ENCODE peak calls at places on chromosomes 7 and 10, in five cellular contexts. One of them, this sample, is unnamed.

GRCh38 chr7:72106405-72106804 is 305.7 kb downstream of the CALN1 start:
- DNase-seq in stimulated activated CD8-positive, alpha-beta memory T cell treated with anti-CD3 and anti-CD28 coated beads, Interleukin-4, amount 100 ng/mL, for 4 hours: no peak
- DNase-seq in aorta: no peak
- DNase-seq in activated T-cell treated with anti-CD3 and anti-CD28 coated beads, Interleukin-2, amount 50 U/mL, for 1 hour: no peak
- DNase-seq in HT1080: no peak
- DNase-seq in this sample: no peak

GRCh38 chr7:55065511-55066229 is 46.9 kb downstream of the EGFR start:
- DNase-seq in aorta: no peak
- DNase-seq in HT1080: peak
- DNase-seq in stimulated activated CD8-positive, alpha-beta memory T cell treated with anti-CD3 and anti-CD28 coated beads, Interleukin-4, amount 100 ng/mL, for 4 hours: no peak
- DNase-seq in activated T-cell treated with anti-CD3 and anti-CD28 coated beads, Interleukin-2, amount 50 U/mL, for 1 hour: no peak
- DNase-seq in this sample: no peak

GRCh38 chr10:78378192-78378591 is 344.5 kb downstream of the RPS24 start:
- DNase-seq in HT1080: no peak
- DNase-seq in aorta: no peak
- DNase-seq in activated T-cell treated with anti-CD3 and anti-CD28 coated beads, Interleukin-2, amount 50 U/mL, for 1 hour: no peak
- DNase-seq in stimulated activated CD8-positive, alpha-beta memory T cell treated with anti-CD3 and anti-CD28 coated beads, Interleukin-4, amount 100 ng/mL, for 4 hours: no peak
- DNase-seq in this sample: no peak

GRCh38 chr7:149776305-149776704 is 2.9 kb upstream of the ZNF467 start:
- DNase-seq in stimulated activated CD8-positive, alpha-beta memory T cell treated with anti-CD3 and anti-CD28 coated beads, Interleukin-4, amount 100 ng/mL, for 4 hours: no peak
- DNase-seq in HT1080: peak
- DNase-seq in activated T-cell treated with anti-CD3 and anti-CD28 coated beads, Interleukin-2, amount 50 U/mL, for 1 hour: no peak
- DNase-seq in aorta: peak
- DNase-seq in this sample: peak

GRCh38 chr10:93440591-93441012 is 41.5 kb downstream of the MYOF start:
- DNase-seq in stimulated activated CD8-positive, alpha-beta memory T cell treated with anti-CD3 and anti-CD28 coated beads, Interleukin-4, amount 100 ng/mL, for 4 hours: no peak
- DNase-seq in HT1080: no peak
- DNase-seq in aorta: no peak
- DNase-seq in activated T-cell treated with anti-CD3 and anti-CD28 coated beads, Interleukin-2, amount 50 U/mL, for 1 hour: no peak
- DNase-seq in this sample: no peak

GRCh38 chr10:4721994-4722753 is 103.8 kb upstream of the AKR1E2 start:
- DNase-seq in activated T-cell treated with anti-CD3 and anti-CD28 coated beads, Interleukin-2, amount 50 U/mL, for 1 hour: no peak
- DNase-seq in HT1080: no peak
- DNase-seq in stimulated activated CD8-positive, alpha-beta memory T cell treated with anti-CD3 and anti-CD28 coated beads, Interleukin-4, amount 100 ng/mL, for 4 hours: no peak
- DNase-seq in aorta: no peak
- DNase-seq in this sample: no peak

GRCh38 chr10:110056822-110057221 is 49.0 kb downstream of the ADD3 start:
- DNase-seq in HT1080: no peak
- DNase-seq in activated T-cell treated with anti-CD3 and anti-CD28 coated beads, Interleukin-2, amount 50 U/mL, for 1 hour: no peak
- DNase-seq in stimulated activated CD8-positive, alpha-beta memory T cell treated with anti-CD3 and anti-CD28 coated beads, Interleukin-4, amount 100 ng/mL, for 4 hours: no peak
- DNase-seq in aorta: no peak
- DNase-seq in this sample: no peak

GRCh38 chr10:86943316-86944030 is 13.9 kb downstream of the MMRN2 start:
- DNase-seq in stimulated activated CD8-positive, alpha-beta memory T cell treated with anti-CD3 and anti-CD28 coated beads, Interleukin-4, amount 100 ng/mL, for 4 hours: no peak
- DNase-seq in aorta: no peak
- DNase-seq in activated T-cell treated with anti-CD3 and anti-CD28 coated beads, Interleukin-2, amount 50 U/mL, for 1 hour: no peak
- DNase-seq in HT1080: no peak
- DNase-seq in this sample: peak

GRCh38 chr10:113073549-113074189 is 123.6 kb downstream of the TCF7L2 start:
- DNase-seq in HT1080: peak
- DNase-seq in stimulated activated CD8-positive, alpha-beta memory T cell treated with anti-CD3 and anti-CD28 coated beads, Interleukin-4, amount 100 ng/mL, for 4 hours: no peak
- DNase-seq in aorta: peak
- DNase-seq in activated T-cell treated with anti-CD3 and anti-CD28 coated beads, Interleukin-2, amount 50 U/mL, for 1 hour: no peak
- DNase-seq in this sample: peak

GRCh38 chr7:132066776-132067175 is 509.5 kb downstream of the PLXNA4 start:
- DNase-seq in activated T-cell treated with anti-CD3 and anti-CD28 coated beads, Interleukin-2, amount 50 U/mL, for 1 hour: no peak
- DNase-seq in aorta: peak
- DNase-seq in HT1080: no peak
- DNase-seq in stimulated activated CD8-positive, alpha-beta memory T cell treated with anti-CD3 and anti-CD28 coated beads, Interleukin-4, amount 100 ng/mL, for 4 hours: no peak
- DNase-seq in this sample: no peak

GRCh38 chr7:142606081-142606480 is 143.2 kb upstream of the PRSS1 start:
- DNase-seq in HT1080: no peak
- DNase-seq in activated T-cell treated with anti-CD3 and anti-CD28 coated beads, Interleukin-2, amount 50 U/mL, for 1 hour: no peak
- DNase-seq in aorta: no peak
- DNase-seq in stimulated activated CD8-positive, alpha-beta memory T cell treated with anti-CD3 and anti-CD28 coated beads, Interleukin-4, amount 100 ng/mL, for 4 hours: no peak
- DNase-seq in this sample: no peak

GRCh38 chr10:103367379-103367781 is 396 bp upstream of the TAF5 start:
- DNase-seq in HT1080: peak
- DNase-seq in stimulated activated CD8-positive, alpha-beta memory T cell treated with anti-CD3 and anti-CD28 coated beads, Interleukin-4, amount 100 ng/mL, for 4 hours: no peak
- DNase-seq in activated T-cell treated with anti-CD3 and anti-CD28 coated beads, Interleukin-2, amount 50 U/mL, for 1 hour: no peak
- DNase-seq in aorta: no peak
- DNase-seq in this sample: no peak

GRCh38 chr7:45105588-45106188 is 5.8 kb downstream of the TBRG4 start:
- DNase-seq in activated T-cell treated with anti-CD3 and anti-CD28 coated beads, Interleukin-2, amount 50 U/mL, for 1 hour: no peak
- DNase-seq in stimulated activated CD8-positive, alpha-beta memory T cell treated with anti-CD3 and anti-CD28 coated beads, Interleukin-4, amount 100 ng/mL, for 4 hours: no peak
- DNase-seq in HT1080: no peak
- DNase-seq in aorta: peak
- DNase-seq in this sample: no peak

GRCh38 chr10:92757066-92757716 is 67.4 kb downstream of the HHEX start:
- DNase-seq in stimulated activated CD8-positive, alpha-beta memory T cell treated with anti-CD3 and anti-CD28 coated beads, Interleukin-4, amount 100 ng/mL, for 4 hours: no peak
- DNase-seq in HT1080: peak
- DNase-seq in aorta: peak
- DNase-seq in activated T-cell treated with anti-CD3 and anti-CD28 coated beads, Interleukin-2, amount 50 U/mL, for 1 hour: no peak
- DNase-seq in this sample: peak

GRCh38 chr7:158646766-158647474 is 57.7 kb downstream of the NCAPG2 start:
- DNase-seq in HT1080: no peak
- DNase-seq in activated T-cell treated with anti-CD3 and anti-CD28 coated beads, Interleukin-2, amount 50 U/mL, for 1 hour: no peak
- DNase-seq in aorta: no peak
- DNase-seq in stimulated activated CD8-positive, alpha-beta memory T cell treated with anti-CD3 and anti-CD28 coated beads, Interleukin-4, amount 100 ng/mL, for 4 hours: no peak
- DNase-seq in this sample: no peak

GRCh38 chr10:132422931-132423813 is 26.2 kb downstream of the PWWP2B start:
- DNase-seq in aorta: no peak
- DNase-seq in activated T-cell treated with anti-CD3 and anti-CD28 coated beads, Interleukin-2, amount 50 U/mL, for 1 hour: no peak
- DNase-seq in stimulated activated CD8-positive, alpha-beta memory T cell treated with anti-CD3 and anti-CD28 coated beads, Interleukin-4, amount 100 ng/mL, for 4 hours: no peak
- DNase-seq in HT1080: no peak
- DNase-seq in this sample: no peak

GRCh38 chr7:133534816-133535215 is 281.9 kb downstream of the EXOC4 start:
- DNase-seq in stimulated activated CD8-positive, alpha-beta memory T cell treated with anti-CD3 and anti-CD28 coated beads, Interleukin-4, amount 100 ng/mL, for 4 hours: no peak
- DNase-seq in HT1080: no peak
- DNase-seq in activated T-cell treated with anti-CD3 and anti-CD28 coated beads, Interleukin-2, amount 50 U/mL, for 1 hour: no peak
- DNase-seq in aorta: no peak
- DNase-seq in this sample: no peak

GRCh38 chr7:106010331-106010730 is 47.3 kb downstream of the CDHR3 start:
- DNase-seq in stimulated activated CD8-positive, alpha-beta memory T cell treated with anti-CD3 and anti-CD28 coated beads, Interleukin-4, amount 100 ng/mL, for 4 hours: no peak
- DNase-seq in aorta: no peak
- DNase-seq in HT1080: no peak
- DNase-seq in activated T-cell treated with anti-CD3 and anti-CD28 coated beads, Interleukin-2, amount 50 U/mL, for 1 hour: no peak
- DNase-seq in this sample: no peak

GRCh38 chr7:130891254-130892094 is 157.5 kb upstream of the KLF14 start:
- DNase-seq in activated T-cell treated with anti-CD3 and anti-CD28 coated beads, Interleukin-2, amount 50 U/mL, for 1 hour: no peak
- DNase-seq in aorta: peak
- DNase-seq in HT1080: peak
- DNase-seq in stimulated activated CD8-positive, alpha-beta memory T cell treated with anti-CD3 and anti-CD28 coated beads, Interleukin-4, amount 100 ng/mL, for 4 hours: no peak
- DNase-seq in this sample: no peak

GRCh38 chr7:50331564-50332208 is 27.2 kb downstream of the IKZF1 start:
- DNase-seq in activated T-cell treated with anti-CD3 and anti-CD28 coated beads, Interleukin-2, amount 50 U/mL, for 1 hour: no peak
- DNase-seq in aorta: no peak
- DNase-seq in HT1080: no peak
- DNase-seq in stimulated activated CD8-positive, alpha-beta memory T cell treated with anti-CD3 and anti-CD28 coated beads, Interleukin-4, amount 100 ng/mL, for 4 hours: no peak
- DNase-seq in this sample: no peak

GRCh38 chr10:103254538-103255325 is 9.0 kb downstream of the RPEL1 start:
- DNase-seq in aorta: no peak
- DNase-seq in stimulated activated CD8-positive, alpha-beta memory T cell treated with anti-CD3 and anti-CD28 coated beads, Interleukin-4, amount 100 ng/mL, for 4 hours: no peak
- DNase-seq in activated T-cell treated with anti-CD3 and anti-CD28 coated beads, Interleukin-2, amount 50 U/mL, for 1 hour: no peak
- DNase-seq in HT1080: peak
- DNase-seq in this sample: no peak

GRCh38 chr7:19284136-19284535 is 138.9 kb upstream of the FERD3L start:
- DNase-seq in HT1080: no peak
- DNase-seq in aorta: no peak
- DNase-seq in activated T-cell treated with anti-CD3 and anti-CD28 coated beads, Interleukin-2, amount 50 U/mL, for 1 hour: no peak
- DNase-seq in stimulated activated CD8-positive, alpha-beta memory T cell treated with anti-CD3 and anti-CD28 coated beads, Interleukin-4, amount 100 ng/mL, for 4 hours: no peak
- DNase-seq in this sample: no peak

GRCh38 chr10:21138769-21139324 is 241.7 kb upstream of the NEBL start:
- DNase-seq in aorta: no peak
- DNase-seq in activated T-cell treated with anti-CD3 and anti-CD28 coated beads, Interleukin-2, amount 50 U/mL, for 1 hour: no peak
- DNase-seq in stimulated activated CD8-positive, alpha-beta memory T cell treated with anti-CD3 and anti-CD28 coated beads, Interleukin-4, amount 100 ng/mL, for 4 hours: no peak
- DNase-seq in HT1080: no peak
- DNase-seq in this sample: no peak

GRCh38 chr7:3434611-3435010 is 133.6 kb downstream of the SDK1 start:
- DNase-seq in HT1080: no peak
- DNase-seq in stimulated activated CD8-positive, alpha-beta memory T cell treated with anti-CD3 and anti-CD28 coated beads, Interleukin-4, amount 100 ng/mL, for 4 hours: no peak
- DNase-seq in activated T-cell treated with anti-CD3 and anti-CD28 coated beads, Interleukin-2, amount 50 U/mL, for 1 hour: no peak
- DNase-seq in aorta: no peak
- DNase-seq in this sample: no peak

GRCh38 chr7:121410829-121411596 is 14.9 kb upstream of the FAM3C start:
- DNase-seq in stimulated activated CD8-positive, alpha-beta memory T cell treated with anti-CD3 and anti-CD28 coated beads, Interleukin-4, amount 100 ng/mL, for 4 hours: no peak
- DNase-seq in HT1080: no peak
- DNase-seq in aorta: no peak
- DNase-seq in activated T-cell treated with anti-CD3 and anti-CD28 coated beads, Interleukin-2, amount 50 U/mL, for 1 hour: no peak
- DNase-seq in this sample: no peak

GRCh38 chr10:15043674-15044073 is at the start of gene OLAH:
- DNase-seq in HT1080: peak
- DNase-seq in stimulated activated CD8-positive, alpha-beta memory T cell treated with anti-CD3 and anti-CD28 coated beads, Interleukin-4, amount 100 ng/mL, for 4 hours: no peak
- DNase-seq in activated T-cell treated with anti-CD3 and anti-CD28 coated beads, Interleukin-2, amount 50 U/mL, for 1 hour: no peak
- DNase-seq in aorta: no peak
- DNase-seq in this sample: no peak

GRCh38 chr10:74947781-74948401 is 121.5 kb downstream of the KAT6B start:
- DNase-seq in aorta: no peak
- DNase-seq in activated T-cell treated with anti-CD3 and anti-CD28 coated beads, Interleukin-2, amount 50 U/mL, for 1 hour: no peak
- DNase-seq in HT1080: no peak
- DNase-seq in stimulated activated CD8-positive, alpha-beta memory T cell treated with anti-CD3 and anti-CD28 coated beads, Interleukin-4, amount 100 ng/mL, for 4 hours: no peak
- DNase-seq in this sample: no peak

GRCh38 chr10:131706952-131707351 is 193.9 kb upstream of the PPP2R2D start:
- DNase-seq in stimulated activated CD8-positive, alpha-beta memory T cell treated with anti-CD3 and anti-CD28 coated beads, Interleukin-4, amount 100 ng/mL, for 4 hours: no peak
- DNase-seq in aorta: peak
- DNase-seq in HT1080: no peak
- DNase-seq in activated T-cell treated with anti-CD3 and anti-CD28 coated beads, Interleukin-2, amount 50 U/mL, for 1 hour: no peak
- DNase-seq in this sample: no peak

GRCh38 chr10:132204781-132205473 is 18.2 kb downstream of the DPYSL4 start:
- DNase-seq in activated T-cell treated with anti-CD3 and anti-CD28 coated beads, Interleukin-2, amount 50 U/mL, for 1 hour: no peak
- DNase-seq in HT1080: peak
- DNase-seq in aorta: no peak
- DNase-seq in stimulated activated CD8-positive, alpha-beta memory T cell treated with anti-CD3 and anti-CD28 coated beads, Interleukin-4, amount 100 ng/mL, for 4 hours: no peak
- DNase-seq in this sample: peak

GRCh38 chr7:21911341-21911875 is 34.3 kb downstream of the CDCA7L start:
- DNase-seq in aorta: no peak
- DNase-seq in activated T-cell treated with anti-CD3 and anti-CD28 coated beads, Interleukin-2, amount 50 U/mL, for 1 hour: no peak
- DNase-seq in HT1080: no peak
- DNase-seq in stimulated activated CD8-positive, alpha-beta memory T cell treated with anti-CD3 and anti-CD28 coated beads, Interleukin-4, amount 100 ng/mL, for 4 hours: no peak
- DNase-seq in this sample: no peak

GRCh38 chr10:67668448-67668847 is 27.5 kb downstream of the CTNNA3 start:
- DNase-seq in aorta: no peak
- DNase-seq in activated T-cell treated with anti-CD3 and anti-CD28 coated beads, Interleukin-2, amount 50 U/mL, for 1 hour: no peak
- DNase-seq in stimulated activated CD8-positive, alpha-beta memory T cell treated with anti-CD3 and anti-CD28 coated beads, Interleukin-4, amount 100 ng/mL, for 4 hours: no peak
- DNase-seq in HT1080: peak
- DNase-seq in this sample: no peak

GRCh38 chr7:157623556-157623955 is 286.8 kb downstream of the DNAJB6 start:
- DNase-seq in activated T-cell treated with anti-CD3 and anti-CD28 coated beads, Interleukin-2, amount 50 U/mL, for 1 hour: no peak
- DNase-seq in HT1080: no peak
- DNase-seq in aorta: no peak
- DNase-seq in stimulated activated CD8-positive, alpha-beta memory T cell treated with anti-CD3 and anti-CD28 coated beads, Interleukin-4, amount 100 ng/mL, for 4 hours: no peak
- DNase-seq in this sample: no peak

GRCh38 chr10:113001599-113002448 is 51.8 kb downstream of the TCF7L2 start:
- DNase-seq in activated T-cell treated with anti-CD3 and anti-CD28 coated beads, Interleukin-2, amount 50 U/mL, for 1 hour: no peak
- DNase-seq in HT1080: no peak
- DNase-seq in aorta: no peak
- DNase-seq in stimulated activated CD8-positive, alpha-beta memory T cell treated with anti-CD3 and anti-CD28 coated beads, Interleukin-4, amount 100 ng/mL, for 4 hours: no peak
- DNase-seq in this sample: no peak

GRCh38 chr10:36679554-36679953 is 445.8 kb upstream of the ANKRD30A start:
- DNase-seq in activated T-cell treated with anti-CD3 and anti-CD28 coated beads, Interleukin-2, amount 50 U/mL, for 1 hour: no peak
- DNase-seq in HT1080: no peak
- DNase-seq in aorta: peak
- DNase-seq in stimulated activated CD8-positive, alpha-beta memory T cell treated with anti-CD3 and anti-CD28 coated beads, Interleukin-4, amount 100 ng/mL, for 4 hours: no peak
- DNase-seq in this sample: no peak

GRCh38 chr7:81333536-81333935 is 414.7 kb upstream of the SEMA3C start:
- DNase-seq in HT1080: no peak
- DNase-seq in aorta: no peak
- DNase-seq in stimulated activated CD8-positive, alpha-beta memory T cell treated with anti-CD3 and anti-CD28 coated beads, Interleukin-4, amount 100 ng/mL, for 4 hours: no peak
- DNase-seq in activated T-cell treated with anti-CD3 and anti-CD28 coated beads, Interleukin-2, amount 50 U/mL, for 1 hour: no peak
- DNase-seq in this sample: no peak

GRCh38 chr7:5677538-5678294 is 103.7 kb downstream of the RNF216 start:
- DNase-seq in HT1080: peak
- DNase-seq in aorta: peak
- DNase-seq in stimulated activated CD8-positive, alpha-beta memory T cell treated with anti-CD3 and anti-CD28 coated beads, Interleukin-4, amount 100 ng/mL, for 4 hours: no peak
- DNase-seq in activated T-cell treated with anti-CD3 and anti-CD28 coated beads, Interleukin-2, amount 50 U/mL, for 1 hour: peak
- DNase-seq in this sample: peak